ENCODE peak calls at places on chromosomes 12 and 14, in nine cellular contexts. F is AG09309, D is neural progenitor cell, N is heart left ventricle, C is coronary artery, Y is transverse colon, L is right atrium auricular region, E is tibial artery, M is IMR-90. A is an unnamed sample.

GRCh38 chr12:31224768-31225448 is 101.0 kb downstream of the SINHCAF start:
- DNase-seq in Y (no peak), D (peak; percentile 37), F (no peak), E (no peak), N (no peak), L (no peak), C (no peak), M (no peak), A (no peak)

GRCh38 chr12:131038159-131038558 is 84.5 kb downstream of the ADGRD1 start:
- DNase-seq in D (no peak), E (no peak), N (no peak), C (no peak), F (no peak), M (no peak), L (no peak), Y (no peak), A (no peak)

GRCh38 chr14:72759670-72760069 is 134.2 kb downstream of the DPF3 start:
- DNase-seq in D (no peak), L (no peak), F (no peak), C (no peak), N (no peak), E (no peak), Y (no peak), M (no peak), A (no peak)

GRCh38 chr12:2084553-2085296 is 31.9 kb downstream of the CACNA1C start:
- DNase-seq in L (peak; percentile 70), C (peak; percentile 88), Y (no peak), N (no peak), F (no peak), E (peak; percentile 74), M (peak; percentile 89), D (no peak), A (no peak)

GRCh38 chr12:39043425-39043824 is 138.0 kb upstream of the CPNE8 start:
- DNase-seq in Y (no peak), F (no peak), M (no peak), N (no peak), C (no peak), E (no peak), L (no peak), D (no peak), A (no peak)

GRCh38 chr12:59626382-59626781 is 30.6 kb downstream of the SLC16A7 start:
- DNase-seq in Y (no peak), C (no peak), L (no peak), M (peak; percentile 40), F (peak; percentile 5), D (no peak), E (no peak), N (no peak), A (no peak)

GRCh38 chr12:106840217-106840616 is 65.7 kb downstream of the RIC8B start:
- DNase-seq in N (no peak), M (peak; percentile 64), E (no peak), C (no peak), L (no peak), F (peak; percentile 11), D (peak; percentile 11), Y (no peak), A (no peak)

GRCh38 chr12:27367078-27367477 is 34.4 kb downstream of the BMAL2 start:
- DNase-seq in N (no peak), C (no peak), L (no peak), D (no peak), F (no peak), E (no peak), M (peak; percentile 28), Y (no peak), A (no peak)

GRCh38 chr12:124994435-124994975 is 1.1 kb downstream of the BRI3BP start:
- DNase-seq in F (no peak), C (no peak), N (peak; percentile 25), D (peak; percentile 19), Y (peak; percentile 81), E (no peak), M (no peak), L (no peak), A (peak; percentile 83)

GRCh38 chr12:89384050-89384749 is 31.9 kb upstream of the DUSP6 start:
- DNase-seq in D (peak; percentile 48), N (peak; percentile 53), Y (peak; percentile 68), E (peak; percentile 50), L (no peak), M (peak; percentile 92), F (peak; percentile 96), C (no peak), A (no peak)

GRCh38 chr12:109264095-109264942 is 44.8 kb downstream of the FOXN4 start:
- DNase-seq in D (peak; percentile 92), C (no peak), Y (peak; percentile 82), L (peak; percentile 77), N (peak; percentile 66), F (no peak), E (peak; percentile 61), M (peak; percentile 41), A (peak; percentile 85)

GRCh38 chr14:76904100-76904739 is 78.0 kb downstream of the LRRC74A start:
- DNase-seq in Y (peak; percentile 32), C (peak; percentile 87), M (peak; percentile 98), N (no peak), L (peak; percentile 83), D (no peak), F (peak; percentile 97), E (peak; percentile 60), A (no peak)

GRCh38 chr14:89617142-89617460 is 200.1 kb upstream of the FOXN3 start:
- DNase-seq in Y (no peak), E (no peak), L (no peak), N (no peak), D (no peak), M (no peak), C (no peak), F (no peak), A (no peak)

GRCh38 chr14:79543966-79544365 is 667.3 kb downstream of the DIO2 start:
- DNase-seq in F (no peak), C (no peak), M (peak; percentile 66), N (no peak), L (no peak), D (peak; percentile 68), E (no peak), Y (no peak), A (peak; percentile 2)

GRCh38 chr14:61510736-61511557 is 184.4 kb upstream of the HIF1A start:
- DNase-seq in L (no peak), M (no peak), E (no peak), D (no peak), F (no peak), Y (no peak), N (no peak), C (no peak), A (peak; percentile 73)

DNA sequence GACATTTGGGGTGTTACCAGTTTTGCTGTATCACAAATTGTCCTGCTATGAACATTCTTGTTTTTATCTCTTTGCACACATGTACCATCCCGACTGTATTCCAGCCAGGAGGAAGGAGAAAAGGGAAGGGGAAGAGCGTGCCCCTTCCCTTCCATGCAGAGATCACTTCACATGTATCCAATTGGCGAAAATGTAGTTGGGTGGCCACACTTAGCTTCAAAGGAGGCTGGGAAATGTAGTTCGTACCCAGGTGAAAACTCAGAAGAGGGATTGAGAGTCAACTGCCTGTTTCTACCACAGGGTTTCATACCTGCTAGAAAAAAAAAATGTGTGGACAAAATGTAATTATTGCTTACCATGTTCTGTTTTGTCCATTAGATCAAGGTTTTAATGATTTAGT is 189.1 kb upstream of the PELI2 start:
- DNase-seq in C (no peak), E (no peak), M (no peak), D (no peak), L (no peak), Y (no peak), F (no peak), N (no peak), A (no peak)
- H3K4me3 ChIP-seq in C (no peak overlapping the region), E (no peak overlapping the region), M (no peak overlapping the region), D (no peak overlapping the region), L (no peak overlapping the region), Y (no peak overlapping the region), F (no peak overlapping the region), N (no peak overlapping the region), A (no peak overlapping the region)

DNA sequence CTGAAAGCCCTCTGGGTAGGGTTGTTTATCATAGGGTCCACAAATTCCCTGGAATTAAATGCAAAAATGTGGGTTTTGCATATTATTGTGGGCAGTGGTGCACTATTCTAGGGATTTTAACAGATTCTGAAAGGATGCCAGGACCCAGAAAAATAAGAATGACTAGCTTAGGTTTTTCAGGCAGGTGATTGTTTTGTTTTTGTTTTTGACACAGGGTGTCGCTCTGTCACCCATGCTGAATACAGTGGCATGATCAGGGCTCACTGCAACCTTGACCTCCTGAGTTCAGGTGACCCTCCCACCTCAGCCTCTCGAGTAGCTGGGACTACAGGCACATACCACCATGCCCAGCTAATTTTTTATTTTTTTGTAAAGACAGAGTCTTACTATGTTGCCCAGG is 19.2 kb downstream of the GALNT6 start:
- DNase-seq in D (no peak), E (no peak), C (no peak), N (no peak), Y (no peak), M (no peak), L (no peak), F (no peak), A (no peak)
- TF ChIP-seq CTCF in D (no peak), E (no peak), C (no peak), N (no peak), Y (no peak), M (no peak), L (no peak), F (no peak), A (no peak)

GRCh38 chr12:16606936-16607335 is 974 bp upstream of the LMO3 start:
- DNase-seq in L (no peak), M (no peak), F (no peak), D (peak; percentile 20), C (no peak), Y (no peak), E (no peak), N (no peak), A (no peak)
- H3K4me3 ChIP-seq in L (peak overlapping the region; percentile 48), M (no peak overlapping the region), F (no peak overlapping the region), D (peak overlapping the region; percentile 62), C (peak overlapping the region; percentile 70), Y (peak overlapping the region; percentile 41), E (peak overlapping the region; percentile 50), N (peak overlapping the region; percentile 41), A (no peak overlapping the region)

GRCh38 chr12:74108729-74109128 is 428.9 kb upstream of the ATXN7L3B start:
- DNase-seq in N (no peak), F (no peak), D (no peak), Y (no peak), C (no peak), E (no peak), L (no peak), M (no peak), A (no peak)

GRCh38 chr12:74111688-74112360 is 425.8 kb upstream of the ATXN7L3B start:
- DNase-seq in L (no peak), C (no peak), F (no peak), Y (no peak), N (no peak), M (no peak), E (no peak), D (peak; percentile 61), A (no peak)
- TF ChIP-seq CTCF in L (no peak), C (no peak), F (no peak), Y (no peak), N (no peak), M (no peak), E (no peak), D (peak; percentile 74), A (no peak)

A was measured in mucosa of descending colon.